ENCODE peak calls at places on chromosomes 5 and 9, in ten cellular contexts. One of them, this sample, is unnamed. For H3K36me3, the result is how much of the 10 kb centered on the place peaks cover.

GRCh38 chr9:124088476-124088837 is 76.9 kb downstream of the LHX2 start:
- DNase-seq in uterus: no peak
- DNase-seq in HCT116: no peak
- DNase-seq in heart left ventricle: no peak
- DNase-seq in suprapubic skin: no peak
- DNase-seq in IMR-90: no peak
- DNase-seq in upper lobe of left lung: no peak
- DNase-seq in HepG2: no peak
- DNase-seq in testis: no peak
- DNase-seq in K562: no peak
- DNase-seq in this sample: no peak

GRCh38 chr5:15241216-15241821 is 258.7 kb upstream of the FBXL7 start:
- DNase-seq in uterus: no peak
- DNase-seq in HCT116: no peak
- DNase-seq in heart left ventricle: no peak
- DNase-seq in suprapubic skin: no peak
- DNase-seq in IMR-90: peak
- DNase-seq in upper lobe of left lung: no peak
- DNase-seq in HepG2: no peak
- DNase-seq in testis: no peak
- DNase-seq in K562: no peak
- DNase-seq in this sample: no peak

GRCh38 chr5:172943283-172943841 is 15.9 kb upstream of the RPL26L1 start:
- DNase-seq in uterus: peak
- DNase-seq in HCT116: no peak
- DNase-seq in heart left ventricle: peak
- DNase-seq in suprapubic skin: no peak
- DNase-seq in IMR-90: peak
- DNase-seq in upper lobe of left lung: no peak
- DNase-seq in HepG2: no peak
- DNase-seq in testis: no peak
- DNase-seq in K562: peak
- DNase-seq in this sample: no peak

GRCh38 chr9:127087411-127087810 is 35.0 kb downstream of the ANGPTL2 start:
- DNase-seq in uterus: peak
- DNase-seq in HCT116: no peak
- DNase-seq in heart left ventricle: no peak
- DNase-seq in suprapubic skin: no peak
- DNase-seq in IMR-90: no peak
- DNase-seq in upper lobe of left lung: no peak
- DNase-seq in HepG2: no peak
- DNase-seq in testis: no peak
- DNase-seq in K562: no peak
- DNase-seq in this sample: no peak

GRCh38 chr9:97983524-97984187 is 515 bp downstream of the ANP32B start:
- DNase-seq in uterus: no peak
- DNase-seq in HCT116: no peak
- DNase-seq in heart left ventricle: peak
- DNase-seq in suprapubic skin: peak
- DNase-seq in IMR-90: peak
- DNase-seq in upper lobe of left lung: peak
- DNase-seq in HepG2: no peak
- DNase-seq in testis: peak
- DNase-seq in K562: peak
- DNase-seq in this sample: peak

GRCh38 chr5:142422426-142422825 is 97.6 kb upstream of the SPRY4 start:
- DNase-seq in uterus: no peak
- DNase-seq in HCT116: no peak
- DNase-seq in heart left ventricle: no peak
- DNase-seq in suprapubic skin: no peak
- DNase-seq in IMR-90: peak
- DNase-seq in upper lobe of left lung: no peak
- DNase-seq in HepG2: no peak
- DNase-seq in testis: no peak
- DNase-seq in K562: no peak
- DNase-seq in this sample: no peak

GRCh38 chr5:172533399-172534228 is 79.3 kb upstream of the SH3PXD2B start:
- DNase-seq in uterus: no peak
- DNase-seq in HCT116: no peak
- DNase-seq in heart left ventricle: peak
- DNase-seq in suprapubic skin: peak
- DNase-seq in IMR-90: no peak
- DNase-seq in upper lobe of left lung: no peak
- DNase-seq in HepG2: no peak
- DNase-seq in testis: no peak
- DNase-seq in K562: no peak
- DNase-seq in this sample: no peak

GRCh38 chr9:128550226-128550625 is 2.2 kb upstream of the SPTAN1 start:
- DNase-seq in uterus: no peak
- DNase-seq in HCT116: no peak
- DNase-seq in heart left ventricle: no peak
- DNase-seq in suprapubic skin: no peak
- DNase-seq in IMR-90: no peak
- DNase-seq in upper lobe of left lung: no peak
- DNase-seq in HepG2: no peak
- DNase-seq in testis: no peak
- DNase-seq in K562: no peak
- DNase-seq in this sample: no peak

GRCh38 chr9:132240860-132241482 is 79.1 kb downstream of the NTNG2 start:
- DNase-seq in uterus: peak
- DNase-seq in HCT116: peak
- DNase-seq in heart left ventricle: peak
- DNase-seq in suprapubic skin: peak
- DNase-seq in IMR-90: peak
- DNase-seq in upper lobe of left lung: peak
- DNase-seq in HepG2: peak
- DNase-seq in testis: peak
- DNase-seq in K562: peak
- DNase-seq in this sample: peak
- TF ChIP-seq POLR2A in uterus: peak
- TF ChIP-seq POLR2A in HCT116: no peak
- TF ChIP-seq POLR2A in heart left ventricle: peak
- TF ChIP-seq POLR2A in suprapubic skin: no peak
- TF ChIP-seq POLR2A in IMR-90: no peak
- TF ChIP-seq POLR2A in upper lobe of left lung: peak
- TF ChIP-seq POLR2A in HepG2: no peak
- TF ChIP-seq POLR2A in testis: no peak
- TF ChIP-seq POLR2A in K562: peak
- TF ChIP-seq POLR2A in this sample: no peak

GRCh38 chr5:60514152-60514551 is 185.8 kb downstream of the DEPDC1B start:
- DNase-seq in uterus: no peak
- DNase-seq in HCT116: no peak
- DNase-seq in heart left ventricle: no peak
- DNase-seq in suprapubic skin: no peak
- DNase-seq in IMR-90: peak
- DNase-seq in upper lobe of left lung: no peak
- DNase-seq in HepG2: no peak
- DNase-seq in testis: no peak
- DNase-seq in K562: no peak
- DNase-seq in this sample: no peak

GRCh38 chr5:60510049-60510448 is 189.9 kb downstream of the DEPDC1B start:
- DNase-seq in uterus: no peak
- DNase-seq in HCT116: no peak
- DNase-seq in heart left ventricle: no peak
- DNase-seq in suprapubic skin: no peak
- DNase-seq in IMR-90: no peak
- DNase-seq in upper lobe of left lung: no peak
- DNase-seq in HepG2: no peak
- DNase-seq in testis: no peak
- DNase-seq in K562: no peak
- DNase-seq in this sample: no peak

GRCh38 chr5:60509519-60509918 is 190.4 kb downstream of the DEPDC1B start:
- DNase-seq in uterus: no peak
- DNase-seq in HCT116: no peak
- DNase-seq in heart left ventricle: no peak
- DNase-seq in suprapubic skin: no peak
- DNase-seq in IMR-90: no peak
- DNase-seq in upper lobe of left lung: no peak
- DNase-seq in HepG2: no peak
- DNase-seq in testis: no peak
- DNase-seq in K562: no peak
- DNase-seq in this sample: no peak

GRCh38 chr5:60507687-60508086 is 192.3 kb downstream of the DEPDC1B start:
- DNase-seq in uterus: no peak
- DNase-seq in HCT116: no peak
- DNase-seq in heart left ventricle: no peak
- DNase-seq in suprapubic skin: no peak
- DNase-seq in IMR-90: peak
- DNase-seq in upper lobe of left lung: no peak
- DNase-seq in HepG2: no peak
- DNase-seq in testis: no peak
- DNase-seq in K562: no peak
- DNase-seq in this sample: no peak

GRCh38 chr5:60510663-60511062 is 189.3 kb downstream of the DEPDC1B start:
- DNase-seq in uterus: no peak
- DNase-seq in HCT116: no peak
- DNase-seq in heart left ventricle: no peak
- DNase-seq in suprapubic skin: no peak
- DNase-seq in IMR-90: no peak
- DNase-seq in upper lobe of left lung: no peak
- DNase-seq in HepG2: no peak
- DNase-seq in testis: no peak
- DNase-seq in K562: no peak
- DNase-seq in this sample: no peak
- H3K4me3 ChIP-seq in uterus: no peak
- H3K4me3 ChIP-seq in HCT116: no peak
- H3K4me3 ChIP-seq in heart left ventricle: no peak
- H3K4me3 ChIP-seq in suprapubic skin: no peak
- H3K4me3 ChIP-seq in IMR-90: no peak
- H3K4me3 ChIP-seq in upper lobe of left lung: no peak
- H3K4me3 ChIP-seq in HepG2: no peak
- H3K4me3 ChIP-seq in testis: no peak
- H3K4me3 ChIP-seq in K562: no peak
- H3K4me3 ChIP-seq in this sample: no peak

DNA sequence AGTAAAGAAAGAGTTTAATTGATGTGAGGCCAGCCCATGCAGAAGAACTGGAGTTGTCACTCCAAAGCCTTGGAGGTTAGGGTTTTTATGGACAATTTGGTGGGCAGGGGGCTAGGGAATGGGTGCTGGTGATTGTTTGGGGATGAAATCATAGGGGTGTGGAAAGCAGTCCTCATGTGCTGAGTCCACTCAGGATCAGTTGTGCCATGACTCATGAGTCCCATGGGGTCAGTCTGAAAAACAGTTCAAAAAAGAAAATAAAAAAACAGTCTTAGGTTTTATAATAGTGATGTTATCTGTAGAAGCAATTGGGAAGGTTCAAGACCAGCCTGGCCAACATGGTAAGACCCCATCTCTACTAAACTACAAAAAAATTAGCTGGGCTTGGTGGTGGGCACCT is 162.3 kb downstream of the KDM4C start:
- DNase-seq in uterus: no peak
- DNase-seq in HCT116: no peak
- DNase-seq in heart left ventricle: no peak
- DNase-seq in suprapubic skin: no peak
- DNase-seq in IMR-90: peak
- DNase-seq in upper lobe of left lung: no peak
- DNase-seq in HepG2: no peak
- DNase-seq in testis: no peak
- DNase-seq in K562: no peak
- DNase-seq in this sample: no peak
- H3K36me3 ChIP-seq in uterus: under half
- H3K36me3 ChIP-seq in HCT116: under half
- H3K36me3 ChIP-seq in heart left ventricle: under half
- H3K36me3 ChIP-seq in suprapubic skin: under half
- H3K36me3 ChIP-seq in IMR-90: under half
- H3K36me3 ChIP-seq in upper lobe of left lung: under half
- H3K36me3 ChIP-seq in HepG2: under half
- H3K36me3 ChIP-seq in testis: under half
- H3K36me3 ChIP-seq in K562: under half
- H3K36me3 ChIP-seq in this sample: under half

GRCh38 chr9:135993409-135993742 is 32.2 kb upstream of the UBAC1 start:
- DNase-seq in uterus: no peak
- DNase-seq in HCT116: no peak
- DNase-seq in heart left ventricle: no peak
- DNase-seq in suprapubic skin: no peak
- DNase-seq in IMR-90: no peak
- DNase-seq in upper lobe of left lung: no peak
- DNase-seq in HepG2: no peak
- DNase-seq in testis: no peak
- DNase-seq in K562: no peak
- DNase-seq in this sample: no peak

GRCh38 chr9:135991771-135992170 is 30.6 kb upstream of the UBAC1 start:
- DNase-seq in uterus: no peak
- DNase-seq in HCT116: no peak
- DNase-seq in heart left ventricle: no peak
- DNase-seq in suprapubic skin: no peak
- DNase-seq in IMR-90: no peak
- DNase-seq in upper lobe of left lung: no peak
- DNase-seq in HepG2: no peak
- DNase-seq in testis: no peak
- DNase-seq in K562: no peak
- DNase-seq in this sample: no peak

GRCh38 chr9:135990468-135991429 is 29.6 kb upstream of the UBAC1 start:
- DNase-seq in uterus: peak
- DNase-seq in HCT116: peak
- DNase-seq in heart left ventricle: no peak
- DNase-seq in suprapubic skin: no peak
- DNase-seq in IMR-90: peak
- DNase-seq in upper lobe of left lung: peak
- DNase-seq in HepG2: peak
- DNase-seq in testis: no peak
- DNase-seq in K562: peak
- DNase-seq in this sample: peak

GRCh38 chr9:135993840-135994776 is 32.9 kb upstream of the UBAC1 start:
- DNase-seq in uterus: no peak
- DNase-seq in HCT116: no peak
- DNase-seq in heart left ventricle: no peak
- DNase-seq in suprapubic skin: no peak
- DNase-seq in IMR-90: no peak
- DNase-seq in upper lobe of left lung: no peak
- DNase-seq in HepG2: peak
- DNase-seq in testis: no peak
- DNase-seq in K562: no peak
- DNase-seq in this sample: no peak

DNA sequence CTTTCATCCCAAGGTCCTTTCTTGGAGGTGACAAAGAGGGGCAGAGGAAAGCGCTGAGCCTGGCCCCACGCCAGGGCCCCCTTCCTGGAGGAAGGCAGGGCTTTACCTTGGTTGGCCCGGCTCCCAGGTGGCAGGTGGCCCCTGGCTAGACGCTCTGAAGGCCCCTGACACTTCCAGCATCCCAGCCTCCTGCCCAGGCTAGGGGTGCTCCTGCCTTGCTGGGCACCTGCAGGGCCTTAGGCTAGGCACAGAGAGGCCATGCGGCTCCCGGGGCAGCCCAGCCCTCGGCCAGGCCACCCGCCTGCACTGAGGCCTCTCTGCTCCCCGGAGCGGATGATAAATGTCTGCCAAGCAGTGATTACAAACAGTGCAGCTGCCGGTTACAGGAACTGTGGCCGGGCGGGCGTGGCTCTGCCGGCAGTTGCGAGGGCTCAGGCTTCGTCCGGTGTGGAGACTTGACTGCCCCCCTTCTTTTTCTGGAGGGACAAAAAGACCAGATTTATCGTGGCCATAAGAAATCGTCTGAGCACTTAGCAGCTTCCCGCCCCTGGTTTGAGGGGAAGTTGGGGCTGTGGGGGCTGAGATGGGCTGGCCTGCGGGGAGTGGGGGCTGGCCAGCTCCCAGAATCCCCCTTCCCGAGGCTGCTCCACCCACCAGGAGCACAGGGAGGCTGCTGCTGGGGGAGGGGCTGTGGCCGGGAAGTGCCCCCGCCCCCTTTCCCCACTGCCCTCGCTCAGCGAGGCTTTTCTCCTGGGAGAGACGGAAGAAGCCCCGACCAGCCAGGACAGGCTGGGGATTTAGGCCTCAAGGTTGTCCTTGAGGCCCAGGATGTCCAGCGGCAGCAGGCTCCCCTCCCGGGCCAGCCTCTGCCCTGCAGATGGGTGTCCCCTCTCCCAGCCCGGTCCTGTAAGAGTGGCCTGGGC is 31.6 kb upstream of the UBAC1 start:
- DNase-seq in uterus: peak
- DNase-seq in HCT116: no peak
- DNase-seq in heart left ventricle: peak
- DNase-seq in suprapubic skin: peak
- DNase-seq in IMR-90: peak
- DNase-seq in upper lobe of left lung: peak
- DNase-seq in HepG2: peak
- DNase-seq in testis: peak
- DNase-seq in K562: peak
- DNase-seq in this sample: peak
- TF ChIP-seq POLR2A in uterus: no peak
- TF ChIP-seq POLR2A in HCT116: no peak
- TF ChIP-seq POLR2A in heart left ventricle: no peak
- TF ChIP-seq POLR2A in suprapubic skin: no peak
- TF ChIP-seq POLR2A in IMR-90: peak
- TF ChIP-seq POLR2A in upper lobe of left lung: peak
- TF ChIP-seq POLR2A in HepG2: peak
- TF ChIP-seq POLR2A in testis: no peak
- TF ChIP-seq POLR2A in K562: no peak
- TF ChIP-seq POLR2A in this sample: no peak